ENCODE peak calls at places on chromosomes 2 and 18, in six cellular contexts. One of them, this sample, is unnamed.
A peak's percentile ranks its signal among the peaks of the same experiment; 100 is the strongest.

GRCh38 chr18:77052656-77053309 is 79.8 kb downstream of the MBP start:
- DNase-seq in neuronal stem cell: no peak
- DNase-seq in mesenchymal stem cell: no peak
- DNase-seq in GM23248: no peak
- DNase-seq in IMR-90: no peak
- DNase-seq in PC-3: no peak
- DNase-seq in this sample: no peak

GRCh38 chr2:60603533-60604190 is 50.2 kb upstream of the BCL11A start:
- DNase-seq in neuronal stem cell: no peak
- DNase-seq in IMR-90: no peak
- DNase-seq in PC-3: no peak
- DNase-seq in GM23248: no peak
- DNase-seq in mesenchymal stem cell: no peak
- DNase-seq in this sample: no peak

GRCh38 chr18:57210101-57210661 is 63.3 kb downstream of the BOD1L2 start:
- DNase-seq in neuronal stem cell: peak; percentile 37
- DNase-seq in IMR-90: peak; percentile 70
- DNase-seq in PC-3: peak; percentile 86
- DNase-seq in mesenchymal stem cell: peak; percentile 38
- DNase-seq in GM23248: peak; percentile 92
- DNase-seq in this sample: peak; percentile 81

GRCh38 chr2:55057474-55057873 is 7.2 kb upstream of the RTN4 start:
- DNase-seq in neuronal stem cell: no peak
- DNase-seq in mesenchymal stem cell: no peak
- DNase-seq in PC-3: no peak
- DNase-seq in GM23248: no peak
- DNase-seq in IMR-90: no peak
- DNase-seq in this sample: no peak

GRCh38 chr2:50051374-50051773 is 897.1 kb upstream of the FSHR start:
- DNase-seq in PC-3: no peak
- DNase-seq in mesenchymal stem cell: no peak
- DNase-seq in GM23248: no peak
- DNase-seq in neuronal stem cell: no peak
- DNase-seq in IMR-90: no peak
- DNase-seq in this sample: no peak

GRCh38 chr2:164260506-164260905 is 360.8 kb downstream of the GRB14 start:
- DNase-seq in IMR-90: no peak
- DNase-seq in mesenchymal stem cell: no peak
- DNase-seq in GM23248: peak; percentile 76
- DNase-seq in neuronal stem cell: no peak
- DNase-seq in PC-3: no peak
- DNase-seq in this sample: no peak

GRCh38 chr2:136444323-136444722 is 321.0 kb upstream of the THSD7B start:
- DNase-seq in GM23248: peak; percentile 9
- DNase-seq in PC-3: no peak
- DNase-seq in IMR-90: no peak
- DNase-seq in mesenchymal stem cell: no peak
- DNase-seq in neuronal stem cell: no peak
- DNase-seq in this sample: no peak

GRCh38 chr18:76928179-76928868 is 106.0 kb downstream of the ZNF236 start:
- DNase-seq in GM23248: no peak
- DNase-seq in neuronal stem cell: no peak
- DNase-seq in IMR-90: no peak
- DNase-seq in mesenchymal stem cell: no peak
- DNase-seq in PC-3: no peak
- DNase-seq in this sample: no peak

GRCh38 chr2:203626952-203627681 is 79.3 kb upstream of the CD28 start:
- DNase-seq in PC-3: no peak
- DNase-seq in mesenchymal stem cell: peak; percentile 87
- DNase-seq in neuronal stem cell: no peak
- DNase-seq in IMR-90: peak; percentile 86
- DNase-seq in GM23248: peak; percentile 75
- DNase-seq in this sample: no peak

GRCh38 chr2:145323512-145323911 is 803.6 kb upstream of the ZEB2 start:
- DNase-seq in PC-3: peak; percentile 62
- DNase-seq in IMR-90: peak; percentile 41
- DNase-seq in neuronal stem cell: no peak
- DNase-seq in GM23248: peak; percentile 51
- DNase-seq in mesenchymal stem cell: peak; percentile 22
- DNase-seq in this sample: peak; percentile 74

GRCh38 chr2:239763433-239764097 is 261.6 kb downstream of the NDUFA10 start:
- DNase-seq in IMR-90: no peak
- DNase-seq in PC-3: peak; percentile 29
- DNase-seq in neuronal stem cell: no peak
- DNase-seq in mesenchymal stem cell: no peak
- DNase-seq in GM23248: peak; percentile 21
- DNase-seq in this sample: no peak

GRCh38 chr2:9800975-9801723 is 42.1 kb upstream of the TAF1B start:
- DNase-seq in IMR-90: peak; percentile 63
- DNase-seq in mesenchymal stem cell: peak; percentile 55
- DNase-seq in GM23248: peak; percentile 89
- DNase-seq in PC-3: peak; percentile 75
- DNase-seq in neuronal stem cell: no peak
- DNase-seq in this sample: peak; percentile 99

GRCh38 chr18:68696937-68697336 is 18.0 kb downstream of the TMX3 start:
- DNase-seq in PC-3: no peak
- DNase-seq in mesenchymal stem cell: no peak
- DNase-seq in GM23248: no peak
- DNase-seq in neuronal stem cell: no peak
- DNase-seq in IMR-90: no peak
- DNase-seq in this sample: no peak

GRCh38 chr18:55405655-55406373 is 182.2 kb downstream of the TCF4 start:
- DNase-seq in neuronal stem cell: no peak
- DNase-seq in PC-3: peak; percentile 93
- DNase-seq in GM23248: peak; percentile 95
- DNase-seq in mesenchymal stem cell: peak; percentile 91
- DNase-seq in IMR-90: peak; percentile 95
- DNase-seq in this sample: peak; percentile 84

GRCh38 chr2:32946314-32947075 is at the start of gene LTBP1:
- DNase-seq in IMR-90: peak; percentile 76
- DNase-seq in GM23248: peak; percentile 86
- DNase-seq in PC-3: peak; percentile 80
- DNase-seq in neuronal stem cell: peak; percentile 61
- DNase-seq in mesenchymal stem cell: peak; percentile 86
- DNase-seq in this sample: peak; percentile 66

GRCh38 chr2:170524828-170525565 is 190.1 kb upstream of the SP5 start:
- DNase-seq in IMR-90: peak; percentile 1
- DNase-seq in neuronal stem cell: no peak
- DNase-seq in GM23248: no peak
- DNase-seq in PC-3: no peak
- DNase-seq in mesenchymal stem cell: peak; percentile 55
- DNase-seq in this sample: peak; percentile 24
- H3K9ac ChIP-seq in IMR-90: no peak overlapping the region
- H3K9ac ChIP-seq in neuronal stem cell: no peak overlapping the region
- H3K9ac ChIP-seq in GM23248: no peak overlapping the region
- H3K9ac ChIP-seq in PC-3: no peak overlapping the region
- H3K9ac ChIP-seq in mesenchymal stem cell: peak overlapping the region; percentile 50
- H3K9ac ChIP-seq in this sample: no peak overlapping the region

DNA sequence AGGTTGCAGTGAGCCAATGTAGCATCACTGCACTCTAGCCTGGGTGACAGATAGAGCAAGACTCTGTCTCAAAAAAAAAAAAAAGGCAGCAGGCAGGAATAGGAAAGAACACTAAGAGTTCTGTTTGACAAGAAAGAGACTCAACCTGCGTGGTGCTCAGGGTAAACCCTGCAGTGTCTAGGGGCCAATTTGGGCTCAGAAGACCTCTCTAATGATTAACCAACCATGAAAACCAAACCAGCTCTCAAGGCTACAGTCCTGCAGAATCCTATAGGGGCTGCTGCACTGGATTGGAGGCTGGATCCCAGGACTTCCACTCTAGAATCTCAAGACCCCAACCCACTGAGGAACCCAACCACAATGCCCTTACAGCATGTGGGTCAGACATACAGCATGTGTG is 2.4 kb downstream of the TRABD2A start:
- DNase-seq in mesenchymal stem cell: no peak
- DNase-seq in PC-3: no peak
- DNase-seq in IMR-90: no peak
- DNase-seq in neuronal stem cell: no peak
- DNase-seq in GM23248: no peak
- DNase-seq in this sample: no peak
- H3K9ac ChIP-seq in mesenchymal stem cell: no peak overlapping the region
- H3K9ac ChIP-seq in PC-3: no peak overlapping the region
- H3K9ac ChIP-seq in IMR-90: no peak overlapping the region
- H3K9ac ChIP-seq in neuronal stem cell: no peak overlapping the region
- H3K9ac ChIP-seq in GM23248: no peak overlapping the region
- H3K9ac ChIP-seq in this sample: no peak overlapping the region

DNA sequence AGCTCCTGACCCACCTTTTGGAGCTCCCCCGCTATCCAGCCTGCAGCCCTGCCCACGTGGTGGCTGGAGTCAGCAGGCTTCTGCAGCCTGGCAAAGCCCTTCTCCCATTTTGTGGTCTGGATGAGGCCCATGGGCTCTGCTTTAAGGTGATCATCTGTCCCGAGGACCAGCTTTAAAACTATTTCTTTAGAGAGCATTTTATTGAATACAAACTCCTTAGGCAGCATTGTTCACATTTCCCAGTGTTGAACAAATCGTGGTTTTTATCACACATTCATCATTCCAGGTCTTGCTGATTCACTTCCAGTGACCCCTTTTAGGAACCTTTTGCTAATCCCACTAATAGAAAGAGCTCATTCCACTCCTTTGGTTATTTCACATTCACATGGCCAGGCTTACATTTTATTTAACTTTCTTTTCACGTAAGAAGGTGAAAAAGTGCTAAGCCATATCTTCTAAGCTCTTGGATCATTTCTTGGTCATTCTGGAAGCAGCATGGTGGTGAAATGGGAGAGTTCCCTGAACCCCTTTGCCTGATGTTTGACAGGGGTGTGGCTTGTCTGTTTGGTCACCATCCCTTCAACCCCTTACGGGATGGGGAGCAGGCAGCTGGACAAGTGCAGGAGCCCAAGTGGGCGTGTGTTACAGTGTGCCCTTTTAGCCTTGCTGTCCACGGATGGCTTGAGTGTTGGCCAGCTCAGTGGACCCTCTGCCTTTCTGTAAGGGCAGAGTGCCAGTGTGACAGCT is 80.4 kb upstream of the RAPGEF4 start:
- DNase-seq in GM23248: peak; percentile 88
- DNase-seq in neuronal stem cell: no peak
- DNase-seq in IMR-90: peak; percentile 96
- DNase-seq in PC-3: peak; percentile 94
- DNase-seq in mesenchymal stem cell: peak; percentile 86
- DNase-seq in this sample: peak; percentile 60
- H3K9ac ChIP-seq in GM23248: peak overlapping the region; percentile 31
- H3K9ac ChIP-seq in neuronal stem cell: no peak overlapping the region
- H3K9ac ChIP-seq in IMR-90: peak overlapping the region; percentile 32
- H3K9ac ChIP-seq in PC-3: peak overlapping the region; percentile 86
- H3K9ac ChIP-seq in mesenchymal stem cell: no peak overlapping the region
- H3K9ac ChIP-seq in this sample: no peak overlapping the region

DNA sequence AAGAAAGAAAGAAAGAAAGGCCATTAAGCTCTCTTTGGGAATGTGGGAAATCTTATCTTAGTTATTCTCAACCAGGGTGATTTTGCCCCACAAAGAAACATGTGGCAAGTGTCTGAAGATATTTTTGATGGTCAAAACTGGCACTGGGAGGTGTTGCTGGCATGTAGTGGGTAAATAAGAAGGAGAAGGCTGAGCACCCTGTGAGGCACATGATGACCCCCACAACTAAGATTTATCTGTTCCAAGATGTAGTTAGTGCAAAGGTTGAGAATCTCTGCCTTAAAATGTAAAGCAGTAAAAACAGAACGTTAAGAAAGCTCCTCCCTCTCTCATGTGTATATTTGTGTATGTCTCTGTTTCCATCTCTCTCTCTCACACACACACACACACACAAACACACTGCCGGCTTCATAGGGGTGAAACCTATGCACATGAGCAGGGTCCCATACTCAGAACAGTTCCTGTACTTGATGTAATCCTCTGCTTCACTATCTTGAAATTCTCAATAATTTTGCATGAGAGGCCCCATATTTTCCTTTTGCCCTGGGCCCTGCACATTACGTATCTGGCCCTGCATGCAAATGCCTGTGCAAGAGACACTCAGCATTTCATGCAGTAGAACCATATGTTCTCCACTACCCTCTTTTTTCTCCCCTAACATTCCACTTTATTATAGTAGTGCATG is 94.3 kb downstream of the MREG start:
- DNase-seq in IMR-90: no peak
- DNase-seq in PC-3: peak; percentile 39
- DNase-seq in GM23248: peak; percentile 26
- DNase-seq in mesenchymal stem cell: peak; percentile 29
- DNase-seq in neuronal stem cell: no peak
- DNase-seq in this sample: no peak
- H3K9ac ChIP-seq in IMR-90: peak overlapping the region; percentile 52
- H3K9ac ChIP-seq in PC-3: no peak overlapping the region
- H3K9ac ChIP-seq in GM23248: peak overlapping the region; percentile 61
- H3K9ac ChIP-seq in mesenchymal stem cell: peak overlapping the region; percentile 68
- H3K9ac ChIP-seq in neuronal stem cell: no peak overlapping the region
- H3K9ac ChIP-seq in this sample: no peak overlapping the region

DNA sequence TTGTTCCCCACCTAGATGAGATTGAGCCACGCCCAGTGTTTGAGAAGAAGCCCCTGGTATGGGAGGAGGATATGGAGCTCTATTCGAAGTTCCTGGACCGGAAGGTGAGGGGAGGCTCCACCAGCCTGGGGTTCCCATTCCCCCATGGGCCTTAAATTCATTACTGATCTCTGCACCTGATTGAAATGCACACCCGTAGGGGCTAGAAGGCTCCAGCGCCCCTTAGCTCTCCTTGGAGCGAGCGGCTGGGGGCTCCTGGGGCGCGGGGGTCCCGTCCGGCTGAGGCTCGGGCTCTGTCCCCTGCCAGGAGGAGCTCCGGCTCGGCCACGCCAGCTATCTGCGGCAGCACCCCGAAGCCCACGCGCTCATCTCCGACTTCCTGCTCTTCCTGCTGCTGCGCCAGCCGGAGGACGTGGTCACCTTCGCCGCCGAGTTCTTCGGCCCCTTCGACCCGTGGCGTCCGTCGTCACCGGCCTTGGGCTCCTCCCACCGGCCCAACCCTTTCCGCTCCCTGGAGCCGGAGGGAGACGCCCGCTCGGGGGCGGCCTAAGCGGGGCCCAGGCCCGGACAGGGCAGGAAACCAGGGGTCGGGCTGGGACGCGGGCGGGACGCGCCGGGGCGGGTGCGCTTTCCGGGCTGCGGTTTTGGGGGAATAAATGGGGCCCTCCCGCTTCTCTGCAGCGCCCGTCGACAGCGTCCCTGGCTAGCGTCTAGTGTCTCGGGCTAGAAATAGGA is 10.9 kb downstream of the CATIP start:
- DNase-seq in GM23248: peak; percentile 80
- DNase-seq in neuronal stem cell: peak; percentile 61
- DNase-seq in IMR-90: peak; percentile 32
- DNase-seq in PC-3: peak; percentile 69
- DNase-seq in mesenchymal stem cell: peak; percentile 83
- DNase-seq in this sample: peak; percentile 23
- H3K9ac ChIP-seq in GM23248: peak overlapping the region; percentile 78
- H3K9ac ChIP-seq in neuronal stem cell: peak overlapping the region; percentile 85
- H3K9ac ChIP-seq in IMR-90: peak overlapping the region; percentile 31
- H3K9ac ChIP-seq in PC-3: peak overlapping the region; percentile 49
- H3K9ac ChIP-seq in mesenchymal stem cell: peak overlapping the region; percentile 83
- H3K9ac ChIP-seq in this sample: no peak overlapping the region

GRCh38 chr18:46068763-46069162 is 3.3 kb downstream of the PSTPIP2 start:
- DNase-seq in mesenchymal stem cell: no peak
- DNase-seq in PC-3: no peak
- DNase-seq in neuronal stem cell: no peak
- DNase-seq in GM23248: no peak
- DNase-seq in IMR-90: no peak
- DNase-seq in this sample: peak; percentile 57
- H3K9ac ChIP-seq in mesenchymal stem cell: peak overlapping the region; percentile 9
- H3K9ac ChIP-seq in PC-3: no peak overlapping the region
- H3K9ac ChIP-seq in neuronal stem cell: no peak overlapping the region
- H3K9ac ChIP-seq in GM23248: no peak overlapping the region
- H3K9ac ChIP-seq in IMR-90: no peak overlapping the region
- H3K9ac ChIP-seq in this sample: peak overlapping the region; percentile 62